ENCODE peak calls at places on chromosomes 11 and 22, in nine cellular contexts. K, M, T, Z, R, D, G, W and H are unnamed samples.

GRCh38 chr22:46084376-46084775 is 66.0 kb upstream of the PPARA start:
- DNase-seq in D (peak), T (no peak), G (no peak), Z (no peak), R (no peak), M (no peak), K (no peak), W (no peak), H (no peak)

GRCh38 chr22:50282361-50283144 is 12.4 kb upstream of the MAPK11 start:
- DNase-seq in W (peak), R (peak), T (peak), K (peak), G (peak), M (peak), D (peak), Z (no peak), H (no peak)

GRCh38 chr22:24996420-24996952 is 44.0 kb downstream of the KIAA1671 start:
- DNase-seq in M (peak), G (no peak), Z (no peak), R (peak), D (no peak), W (peak), K (peak), T (peak), H (no peak)

GRCh38 chr11:70928854-70929598 is 323.4 kb downstream of the SHANK2 start:
- DNase-seq in K (no peak), W (no peak), Z (no peak), T (no peak), D (no peak), M (no peak), R (no peak), G (no peak), H (no peak)

GRCh38 chr11:116596346-116597260 is 176.2 kb downstream of the BUD13 start:
- DNase-seq in K (no peak), G (no peak), M (no peak), W (no peak), Z (no peak), T (no peak), R (no peak), D (peak), H (peak)

GRCh38 chr22:24157783-24158170 is 23.5 kb upstream of the SUSD2 start:
- DNase-seq in G (no peak), W (no peak), Z (no peak), T (no peak), K (peak), R (no peak), M (no peak), D (no peak), H (no peak)

GRCh38 chr11:28245131-28245530 is 136.9 kb downstream of the METTL15 start:
- DNase-seq in W (no peak), Z (no peak), M (no peak), T (no peak), D (no peak), R (no peak), K (peak), G (no peak), H (no peak)

GRCh38 chr11:17273668-17274321 is 2.7 kb upstream of the NUCB2 start:
- DNase-seq in R (no peak), G (no peak), W (no peak), T (no peak), M (no peak), K (no peak), D (no peak), Z (no peak), H (no peak)

GRCh38 chr11:105612766-105613165 is 2.9 kb downstream of the GRIA4 start:
- DNase-seq in M (no peak), G (no peak), W (no peak), R (no peak), Z (no peak), K (no peak), T (no peak), D (no peak), H (no peak)

GRCh38 chr22:43891360-43892182 is at the start of gene PNPLA5:
- DNase-seq in W (no peak), G (no peak), M (no peak), T (no peak), D (peak), Z (no peak), K (peak), R (no peak), H (peak)

GRCh38 chr11:75554258-75555022 is 7.6 kb upstream of the SERPINH1 start:
- DNase-seq in T (no peak), R (peak), G (peak), Z (no peak), D (peak), K (peak), M (peak), W (no peak), H (peak)

GRCh38 chr22:35148381-35148780 is 82.4 kb downstream of the ISX start:
- DNase-seq in G (no peak), K (no peak), M (no peak), T (no peak), W (no peak), R (no peak), D (peak), Z (no peak), H (no peak)

GRCh38 chr11:66747480-66747879 is 18.5 kb upstream of the SPTBN2 start:
- DNase-seq in W (no peak), R (no peak), D (no peak), T (no peak), K (no peak), M (no peak), Z (no peak), G (no peak), H (no peak)

GRCh38 chr11:65571420-65571819 is 918 bp upstream of the FAM89B start:
- DNase-seq in G (no peak), D (no peak), R (no peak), T (no peak), M (no peak), W (no peak), K (no peak), Z (no peak), H (no peak)

GRCh38 chr11:65569973-65570918 is at the start of gene ZNRD2:
- DNase-seq in K (peak), M (peak), T (peak), G (peak), Z (peak), R (peak), W (peak), D (peak), H (peak)

GRCh38 chr11:65572356-65573043 is at the start of gene FAM89B:
- DNase-seq in G (peak), D (peak), W (peak), T (no peak), K (peak), R (peak), M (peak), Z (peak), H (no peak)

GRCh38 chr11:65573391-65574146 is 1.2 kb downstream of the FAM89B start:
- DNase-seq in W (no peak), D (no peak), Z (no peak), K (no peak), R (no peak), T (no peak), M (no peak), G (no peak), H (no peak)

DNA sequence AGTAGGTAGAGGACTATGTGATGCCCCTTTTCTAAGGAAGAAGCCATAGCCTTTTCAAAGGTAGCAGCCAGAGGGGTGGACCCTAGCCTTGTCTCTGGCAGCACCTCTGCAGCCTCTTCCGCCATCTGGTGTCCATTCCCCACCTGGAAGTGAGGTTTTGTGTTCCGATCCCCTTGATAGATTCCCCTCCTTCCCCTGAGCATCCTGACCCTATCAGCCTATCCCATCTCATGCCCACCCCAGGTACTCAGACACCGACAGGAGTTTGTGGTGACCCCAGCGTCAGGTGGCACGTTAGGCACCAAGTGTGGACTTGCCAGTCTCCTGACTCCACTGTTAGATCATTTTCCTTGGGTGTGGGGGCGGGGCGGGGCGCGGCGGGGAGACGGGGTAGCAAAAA is 398 bp upstream of the FAM89B start:
- DNase-seq in T (no peak), W (peak), G (no peak), Z (no peak), D (no peak), K (peak), M (peak), R (no peak), H (no peak)
- TF ChIP-seq CTCF in T (peak), W (peak), G (no peak), Z (peak), D (peak), K (peak), M (peak), R (no peak), H (peak)

GRCh38 chr11:76695133-76695532 is 24.6 kb upstream of the LRRC32 start:
- DNase-seq in G (no peak), W (no peak), T (no peak), Z (no peak), M (no peak), D (no peak), K (no peak), R (no peak), H (no peak)
- TF ChIP-seq CTCF in G (no peak), W (no peak), T (peak), Z (no peak), M (no peak), D (no peak), K (no peak), R (no peak), H (peak)

DNA sequence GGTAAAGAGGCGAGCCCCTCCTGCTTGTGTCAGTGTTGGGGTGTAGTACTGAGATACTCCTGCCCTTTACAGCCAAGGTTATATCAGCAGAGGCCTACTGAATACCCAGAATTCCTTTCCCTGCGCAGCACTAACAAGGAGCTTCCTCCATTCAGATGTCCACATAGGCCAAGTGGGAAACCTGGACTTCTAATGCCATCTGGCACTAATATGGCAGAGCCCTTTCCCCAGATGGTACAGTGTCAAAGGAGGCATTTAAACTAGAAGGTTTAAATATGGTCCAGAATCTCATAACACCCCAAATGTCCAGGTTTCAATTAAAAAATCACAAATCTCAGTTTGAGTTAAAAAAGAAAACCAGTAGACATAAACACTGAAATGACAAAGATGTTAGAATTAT is 68.8 kb downstream of the USP47 start:
- DNase-seq in M (no peak), W (no peak), Z (no peak), R (no peak), K (no peak), D (no peak), T (no peak), G (no peak), H (no peak)
- TF ChIP-seq CTCF in M (no peak), W (no peak), Z (no peak), R (no peak), K (no peak), D (no peak), T (no peak), G (no peak), H (no peak)

GRCh38 chr11:69002101-69002742 is 10.8 kb downstream of the MRGPRF start:
- DNase-seq in M (peak), W (no peak), D (no peak), K (no peak), T (no peak), G (peak), R (no peak), Z (peak), H (peak)

GRCh38 chr11:69000391-69000790 is 12.7 kb downstream of the MRGPRF start:
- DNase-seq in G (no peak), R (no peak), W (no peak), D (no peak), K (no peak), T (no peak), M (no peak), Z (peak), H (no peak)

GRCh38 chr11:69001301-69002081 is 11.6 kb downstream of the MRGPRF start:
- DNase-seq in T (no peak), W (no peak), K (no peak), M (no peak), Z (no peak), R (no peak), D (peak), G (no peak), H (peak)

GRCh38 chr11:68999093-68999747 is 13.8 kb downstream of the MRGPRF start:
- DNase-seq in W (no peak), G (peak), K (no peak), D (no peak), R (no peak), T (no peak), Z (no peak), M (no peak), H (no peak)

GRCh38 chr11:69000831-69001245 is 12.2 kb downstream of the MRGPRF start:
- DNase-seq in K (peak), Z (peak), M (peak), R (no peak), D (no peak), T (peak), G (peak), W (peak), H (no peak)
- TF ChIP-seq CTCF in K (peak), Z (peak), M (peak), R (peak), D (peak), T (peak), G (no peak), W (peak), H (peak)

GRCh38 chr11:1451781-1452470 is 34.7 kb downstream of the MOB2 start:
- DNase-seq in T (no peak), G (no peak), W (no peak), K (no peak), D (no peak), R (no peak), Z (no peak), M (no peak), H (no peak)

GRCh38 chr11:1454576-1454975 is 32.0 kb downstream of the MOB2 start:
- DNase-seq in G (no peak), T (no peak), D (no peak), W (no peak), R (no peak), M (no peak), K (no peak), Z (no peak), H (no peak)

GRCh38 chr11:1455032-1455762 is 31.4 kb downstream of the MOB2 start:
- DNase-seq in K (no peak), D (no peak), G (no peak), W (no peak), Z (no peak), T (no peak), M (no peak), R (no peak), H (no peak)

GRCh38 chr11:1452744-1453143 is 33.8 kb downstream of the MOB2 start:
- DNase-seq in G (no peak), M (no peak), Z (no peak), T (no peak), D (no peak), R (no peak), W (no peak), K (no peak), H (no peak)

DNA sequence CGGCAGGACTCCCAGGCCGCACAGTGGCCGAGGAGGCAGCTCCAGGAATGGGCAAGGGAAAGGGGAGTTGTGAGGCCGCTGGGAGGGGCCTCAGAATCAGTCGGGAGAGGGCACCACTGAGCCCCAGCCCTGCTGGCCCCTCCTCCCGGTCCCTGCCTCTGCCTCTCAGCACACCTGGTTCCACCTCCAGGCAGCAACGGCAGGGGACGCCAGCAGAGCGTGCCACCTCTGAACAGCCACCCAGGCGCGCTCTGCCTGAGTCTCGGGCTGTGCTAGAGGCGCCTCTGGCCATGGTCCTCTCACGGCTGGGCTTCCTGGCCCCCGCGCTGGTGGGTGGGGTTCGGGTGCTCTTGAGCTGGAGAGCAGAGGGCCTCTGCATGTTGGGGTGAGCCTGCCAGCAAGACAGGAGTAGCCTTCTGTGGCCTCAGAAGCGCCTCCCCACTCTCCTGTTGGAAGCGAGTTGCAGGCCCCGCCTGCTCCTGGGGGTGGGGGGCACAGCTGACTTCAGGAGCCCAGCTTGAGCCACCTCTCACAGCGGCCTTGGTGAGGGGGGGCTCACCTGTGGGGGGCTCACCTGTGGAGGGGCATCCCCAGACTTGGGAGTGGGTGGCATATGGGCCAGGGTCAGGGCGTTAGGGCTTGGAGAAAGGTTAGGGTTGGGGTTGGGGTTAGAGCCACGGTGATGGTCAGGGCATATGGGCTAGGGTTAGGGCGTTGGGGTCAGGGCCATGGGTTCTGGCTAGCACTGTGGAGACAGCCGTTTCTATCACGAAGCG is 32.8 kb downstream of the MOB2 start:
- DNase-seq in K (no peak), Z (no peak), G (no peak), W (peak), T (no peak), M (no peak), R (no peak), D (no peak), H (no peak)
- TF ChIP-seq CTCF in K (no peak), Z (peak), G (no peak), W (no peak), T (peak), M (no peak), R (no peak), D (peak), H (peak)

DNA sequence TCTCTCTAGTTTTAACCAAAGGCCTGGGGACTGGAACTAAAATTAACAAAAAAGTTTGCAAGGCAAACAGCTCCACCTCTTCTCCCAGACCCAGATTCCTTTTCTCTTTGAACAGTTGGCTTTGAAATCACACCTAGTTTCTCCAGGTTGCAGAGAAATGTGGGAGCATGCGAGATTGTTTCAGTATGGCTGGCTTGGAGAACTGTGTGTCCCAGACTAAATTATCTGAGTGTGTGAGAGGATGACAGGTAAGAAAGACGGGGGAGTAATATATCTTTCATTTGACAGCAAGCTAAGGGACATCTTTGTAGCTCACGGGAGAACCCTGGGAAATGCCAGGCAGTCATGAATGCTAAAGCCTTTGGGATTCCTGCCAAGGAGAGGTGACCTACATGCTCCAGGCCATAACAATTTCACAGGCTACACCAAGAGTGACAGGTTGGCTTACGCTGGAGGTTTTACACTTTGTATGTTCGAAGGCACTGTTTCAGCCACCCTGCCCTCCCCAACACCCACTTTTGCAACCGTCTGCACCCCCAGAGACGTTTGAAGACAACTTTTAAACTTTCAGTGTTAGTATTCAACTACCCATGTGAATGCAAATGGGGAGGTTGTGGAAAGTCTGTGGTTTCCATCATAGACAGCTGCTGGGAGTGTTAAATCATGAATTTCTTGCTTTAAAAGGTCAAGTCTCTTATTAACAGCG is 109.3 kb upstream of the SNX19 start:
- DNase-seq in W (no peak), R (no peak), D (no peak), T (no peak), K (no peak), G (no peak), Z (no peak), M (no peak), H (no peak)
- TF ChIP-seq CTCF in W (no peak), R (no peak), D (no peak), T (no peak), K (no peak), G (no peak), Z (no peak), M (no peak), H (peak)